ENCODE peak calls at places on chromosomes 1 and 21, in six cellular contexts. C is activated CD8-positive, alpha-beta memory T cell treated with anti-CD3 and anti-CD28 coated beads, Interleukin-2, amount 50 U/mL, for 48 hours; A is activated CD4-positive, alpha-beta T cell treated with anti-CD3 and anti-CD28 coated beads, Interleukin-2, amount 10 ng/mL, durations not matched to agents 24 days and 14 days; F is NCI-H774; M is stimulated activated CD8-positive, alpha-beta memory T cell treated with anti-CD3 and anti-CD28 coated beads, Interleukin-4, amount 100 ng/mL, for 24 hours; B is M059J. T is an unnamed sample.

GRCh38 chr1:230104395-230105244 is 37.6 kb downstream of the GALNT2 start:
- DNase-seq in A (peak; percentile 84), C (peak; percentile 87), F (peak; percentile 70), M (peak; percentile 74), B (peak; percentile 100), T (peak; percentile 90)

GRCh38 chr1:167482184-167482583 is 36.1 kb downstream of the CD247 start:
- DNase-seq in F (no peak), B (no peak), C (peak; percentile 61), M (no peak), A (peak; percentile 84), T (no peak)

GRCh38 chr1:52359676-52360594 is 6.1 kb downstream of the CC2D1B start:
- DNase-seq in C (no peak), F (no peak), M (no peak), B (no peak), A (no peak), T (no peak)

GRCh38 chr1:30706528-30706927 is 16.9 kb downstream of the MATN1 start:
- DNase-seq in F (peak; percentile 44), B (peak; percentile 49), C (no peak), A (no peak), M (no peak), T (peak; percentile 86)

GRCh38 chr1:3675436-3675835 is 23.1 kb downstream of the TP73 start:
- DNase-seq in F (no peak), B (no peak), M (no peak), C (no peak), A (no peak), T (no peak)

GRCh38 chr1:147539122-147539575 is 2.2 kb upstream of the BCL9 start:
- DNase-seq in A (no peak), F (no peak), B (peak; percentile 97), M (no peak), C (no peak), T (no peak)

GRCh38 chr1:85449356-85449755 is 15.6 kb downstream of the DDAH1 start:
- DNase-seq in B (no peak), M (no peak), A (no peak), F (peak; percentile 32), C (no peak), T (no peak)

GRCh38 chr21:44418108-44418875 is 37.0 kb upstream of the LRRC3 start:
- DNase-seq in F (no peak), M (no peak), C (peak; percentile 38), B (no peak), A (no peak), T (no peak)

GRCh38 chr1:154304664-154305337 is 16.1 kb upstream of the AQP10 start:
- DNase-seq in M (no peak), C (peak; percentile 73), A (no peak), F (no peak), B (peak; percentile 30), T (no peak)

GRCh38 chr1:9442266-9442846 is 96.9 kb upstream of the SLC25A33 start:
- DNase-seq in F (no peak), M (no peak), C (no peak), B (peak; percentile 63), A (no peak), T (peak; percentile 7)

GRCh38 chr1:212452323-212453155 is 19.8 kb downstream of the NENF start:
- DNase-seq in F (no peak), C (no peak), A (no peak), B (peak; percentile 35), M (no peak), T (no peak)

GRCh38 chr1:56506314-56506743 is 73.0 kb downstream of the PLPP3 start:
- DNase-seq in F (no peak), A (no peak), C (no peak), M (no peak), B (no peak), T (peak; percentile 30)

GRCh38 chr1:208475449-208475848 is 231.3 kb upstream of the PLXNA2 start:
- DNase-seq in B (peak; percentile 71), A (no peak), C (no peak), M (no peak), F (no peak), T (no peak)

GRCh38 chr1:226877669-226878068 is 7.3 kb downstream of the PSEN2 start:
- DNase-seq in M (no peak), C (peak; percentile 13), B (no peak), F (no peak), A (no peak), T (no peak)

GRCh38 chr1:246564839-246565750 is 966 bp downstream of the TFB2M start:
- DNase-seq in A (no peak), B (no peak), M (no peak), F (no peak), C (no peak), T (no peak)

GRCh38 chr1:6498576-6499111 is 7.2 kb upstream of the PLEKHG5 start:
- DNase-seq in A (no peak), B (no peak), C (no peak), F (no peak), M (no peak), T (no peak)

GRCh38 chr1:171935086-171935485 is 93.8 kb downstream of the DNM3 start:
- DNase-seq in F (no peak), M (no peak), B (no peak), C (no peak), A (no peak), T (no peak)

GRCh38 chr1:161200992-161201827 is 957 bp upstream of the NDUFS2 start:
- DNase-seq in B (peak; percentile 79), M (no peak), F (no peak), C (no peak), A (no peak), T (no peak)

GRCh38 chr1:160093069-160093395 is 5.4 kb downstream of the IGSF8 start:
- DNase-seq in C (no peak), A (no peak), B (no peak), F (no peak), M (no peak), T (no peak)

GRCh38 chr1:90725341-90725960 is 8.3 kb upstream of the BARHL2 start:
- DNase-seq in C (no peak), M (no peak), A (no peak), B (no peak), F (no peak), T (no peak)

GRCh38 chr1:208988811-208989222 is 594.7 kb upstream of the CAMK1G start:
- DNase-seq in B (peak; percentile 84), C (no peak), M (no peak), F (peak; percentile 29), A (peak; percentile 82), T (peak; percentile 72)

GRCh38 chr1:181768930-181769280 is 285.6 kb downstream of the CACNA1E start:
- DNase-seq in C (no peak), A (no peak), B (no peak), M (no peak), F (no peak), T (no peak)

GRCh38 chr21:43925096-43925481 is 60.1 kb downstream of the AGPAT3 start:
- DNase-seq in A (no peak), B (no peak), F (no peak), C (no peak), M (no peak), T (no peak)

T was measured in DMS153.